ENCODE peak calls at places on chromosome X, in nine cellular contexts. One of them, this sample, is unnamed.

GRCh38 chrX:66110112-66110511 is 53.9 kb upstream of the HEPH start:
- DNase-seq in AG08396: peak
- DNase-seq in Calu3: no peak
- DNase-seq in foreskin melanocyte: peak
- DNase-seq in COR-L47: no peak
- DNase-seq in activated CD4-positive, CD25-positive, alpha-beta regulatory T cell treated with anti-CD3 and anti-CD28 coated beads, Interleukin-2, amount 50 U/mL, for 72 hours: no peak
- DNase-seq in stimulated activated CD4-positive, alpha-beta T cell treated with anti-CD3 and anti-CD28 coated beads, Interleukin-15, amount 100 ng/mL, for 1 hour: no peak
- DNase-seq in GM10248: peak
- DNase-seq in fibroblast of pulmonary artery: peak
- DNase-seq in this sample: no peak

GRCh38 chrX:120299928-120300327 is 11.3 kb downstream of the TMEM255A start:
- DNase-seq in AG08396: no peak
- DNase-seq in Calu3: peak
- DNase-seq in foreskin melanocyte: no peak
- DNase-seq in COR-L47: no peak
- DNase-seq in activated CD4-positive, CD25-positive, alpha-beta regulatory T cell treated with anti-CD3 and anti-CD28 coated beads, Interleukin-2, amount 50 U/mL, for 72 hours: no peak
- DNase-seq in stimulated activated CD4-positive, alpha-beta T cell treated with anti-CD3 and anti-CD28 coated beads, Interleukin-15, amount 100 ng/mL, for 1 hour: no peak
- DNase-seq in GM10248: no peak
- DNase-seq in fibroblast of pulmonary artery: no peak
- DNase-seq in this sample: no peak

GRCh38 chrX:134020910-134021309 is 35.5 kb upstream of the GPC3 start:
- DNase-seq in AG08396: no peak
- DNase-seq in Calu3: peak
- DNase-seq in foreskin melanocyte: no peak
- DNase-seq in COR-L47: no peak
- DNase-seq in activated CD4-positive, CD25-positive, alpha-beta regulatory T cell treated with anti-CD3 and anti-CD28 coated beads, Interleukin-2, amount 50 U/mL, for 72 hours: no peak
- DNase-seq in stimulated activated CD4-positive, alpha-beta T cell treated with anti-CD3 and anti-CD28 coated beads, Interleukin-15, amount 100 ng/mL, for 1 hour: no peak
- DNase-seq in GM10248: no peak
- DNase-seq in fibroblast of pulmonary artery: no peak
- DNase-seq in this sample: no peak

GRCh38 chrX:110045421-110045820 is 42.5 kb downstream of the TMEM164 start:
- DNase-seq in AG08396: no peak
- DNase-seq in Calu3: no peak
- DNase-seq in foreskin melanocyte: no peak
- DNase-seq in COR-L47: no peak
- DNase-seq in activated CD4-positive, CD25-positive, alpha-beta regulatory T cell treated with anti-CD3 and anti-CD28 coated beads, Interleukin-2, amount 50 U/mL, for 72 hours: no peak
- DNase-seq in stimulated activated CD4-positive, alpha-beta T cell treated with anti-CD3 and anti-CD28 coated beads, Interleukin-15, amount 100 ng/mL, for 1 hour: no peak
- DNase-seq in GM10248: no peak
- DNase-seq in fibroblast of pulmonary artery: no peak
- DNase-seq in this sample: no peak

GRCh38 chrX:44570524-44570923 is 27.9 kb upstream of the FUNDC1 start:
- DNase-seq in AG08396: no peak
- DNase-seq in Calu3: no peak
- DNase-seq in foreskin melanocyte: no peak
- DNase-seq in COR-L47: no peak
- DNase-seq in activated CD4-positive, CD25-positive, alpha-beta regulatory T cell treated with anti-CD3 and anti-CD28 coated beads, Interleukin-2, amount 50 U/mL, for 72 hours: no peak
- DNase-seq in stimulated activated CD4-positive, alpha-beta T cell treated with anti-CD3 and anti-CD28 coated beads, Interleukin-15, amount 100 ng/mL, for 1 hour: no peak
- DNase-seq in GM10248: no peak
- DNase-seq in fibroblast of pulmonary artery: peak
- DNase-seq in this sample: no peak

GRCh38 chrX:3377560-3377959 is 31.1 kb upstream of the MXRA5 start:
- DNase-seq in AG08396: no peak
- DNase-seq in Calu3: no peak
- DNase-seq in foreskin melanocyte: no peak
- DNase-seq in COR-L47: no peak
- DNase-seq in activated CD4-positive, CD25-positive, alpha-beta regulatory T cell treated with anti-CD3 and anti-CD28 coated beads, Interleukin-2, amount 50 U/mL, for 72 hours: no peak
- DNase-seq in stimulated activated CD4-positive, alpha-beta T cell treated with anti-CD3 and anti-CD28 coated beads, Interleukin-15, amount 100 ng/mL, for 1 hour: no peak
- DNase-seq in GM10248: no peak
- DNase-seq in fibroblast of pulmonary artery: no peak
- DNase-seq in this sample: no peak

GRCh38 chrX:83508006-83508405 is at the start of gene POU3F4:
- DNase-seq in AG08396: peak
- DNase-seq in Calu3: no peak
- DNase-seq in foreskin melanocyte: no peak
- DNase-seq in COR-L47: no peak
- DNase-seq in activated CD4-positive, CD25-positive, alpha-beta regulatory T cell treated with anti-CD3 and anti-CD28 coated beads, Interleukin-2, amount 50 U/mL, for 72 hours: no peak
- DNase-seq in stimulated activated CD4-positive, alpha-beta T cell treated with anti-CD3 and anti-CD28 coated beads, Interleukin-15, amount 100 ng/mL, for 1 hour: no peak
- DNase-seq in GM10248: no peak
- DNase-seq in fibroblast of pulmonary artery: no peak
- DNase-seq in this sample: no peak

GRCh38 chrX:14501312-14501711 is 28.0 kb upstream of the GLRA2 start:
- DNase-seq in AG08396: no peak
- DNase-seq in Calu3: no peak
- DNase-seq in foreskin melanocyte: no peak
- DNase-seq in COR-L47: no peak
- DNase-seq in activated CD4-positive, CD25-positive, alpha-beta regulatory T cell treated with anti-CD3 and anti-CD28 coated beads, Interleukin-2, amount 50 U/mL, for 72 hours: no peak
- DNase-seq in stimulated activated CD4-positive, alpha-beta T cell treated with anti-CD3 and anti-CD28 coated beads, Interleukin-15, amount 100 ng/mL, for 1 hour: no peak
- DNase-seq in GM10248: no peak
- DNase-seq in fibroblast of pulmonary artery: no peak
- DNase-seq in this sample: no peak

GRCh38 chrX:69361286-69361926 is 142.7 kb upstream of the NALF2 start:
- DNase-seq in AG08396: peak
- DNase-seq in Calu3: no peak
- DNase-seq in foreskin melanocyte: no peak
- DNase-seq in COR-L47: no peak
- DNase-seq in activated CD4-positive, CD25-positive, alpha-beta regulatory T cell treated with anti-CD3 and anti-CD28 coated beads, Interleukin-2, amount 50 U/mL, for 72 hours: no peak
- DNase-seq in stimulated activated CD4-positive, alpha-beta T cell treated with anti-CD3 and anti-CD28 coated beads, Interleukin-15, amount 100 ng/mL, for 1 hour: no peak
- DNase-seq in GM10248: no peak
- DNase-seq in fibroblast of pulmonary artery: peak
- DNase-seq in this sample: no peak

GRCh38 chrX:140180585-140180984 is 215.3 kb upstream of the CXorf66 start:
- DNase-seq in AG08396: no peak
- DNase-seq in Calu3: peak
- DNase-seq in foreskin melanocyte: no peak
- DNase-seq in COR-L47: no peak
- DNase-seq in activated CD4-positive, CD25-positive, alpha-beta regulatory T cell treated with anti-CD3 and anti-CD28 coated beads, Interleukin-2, amount 50 U/mL, for 72 hours: no peak
- DNase-seq in stimulated activated CD4-positive, alpha-beta T cell treated with anti-CD3 and anti-CD28 coated beads, Interleukin-15, amount 100 ng/mL, for 1 hour: no peak
- DNase-seq in GM10248: no peak
- DNase-seq in fibroblast of pulmonary artery: peak
- DNase-seq in this sample: no peak

GRCh38 chrX:133265331-133265730 is 47.2 kb upstream of the TFDP3 start:
- DNase-seq in AG08396: peak
- DNase-seq in Calu3: no peak
- DNase-seq in foreskin melanocyte: no peak
- DNase-seq in COR-L47: no peak
- DNase-seq in activated CD4-positive, CD25-positive, alpha-beta regulatory T cell treated with anti-CD3 and anti-CD28 coated beads, Interleukin-2, amount 50 U/mL, for 72 hours: no peak
- DNase-seq in stimulated activated CD4-positive, alpha-beta T cell treated with anti-CD3 and anti-CD28 coated beads, Interleukin-15, amount 100 ng/mL, for 1 hour: no peak
- DNase-seq in GM10248: no peak
- DNase-seq in fibroblast of pulmonary artery: no peak
- DNase-seq in this sample: no peak

GRCh38 chrX:46268429-46268828 is 276.8 kb downstream of the ZNF674 start:
- DNase-seq in AG08396: no peak
- DNase-seq in Calu3: peak
- DNase-seq in foreskin melanocyte: no peak
- DNase-seq in COR-L47: no peak
- DNase-seq in activated CD4-positive, CD25-positive, alpha-beta regulatory T cell treated with anti-CD3 and anti-CD28 coated beads, Interleukin-2, amount 50 U/mL, for 72 hours: no peak
- DNase-seq in stimulated activated CD4-positive, alpha-beta T cell treated with anti-CD3 and anti-CD28 coated beads, Interleukin-15, amount 100 ng/mL, for 1 hour: no peak
- DNase-seq in GM10248: no peak
- DNase-seq in fibroblast of pulmonary artery: peak
- DNase-seq in this sample: peak

GRCh38 chrX:112644713-112645112 is 35.0 kb downstream of the LHFPL1 start:
- DNase-seq in AG08396: no peak
- DNase-seq in Calu3: no peak
- DNase-seq in foreskin melanocyte: no peak
- DNase-seq in COR-L47: no peak
- DNase-seq in activated CD4-positive, CD25-positive, alpha-beta regulatory T cell treated with anti-CD3 and anti-CD28 coated beads, Interleukin-2, amount 50 U/mL, for 72 hours: no peak
- DNase-seq in stimulated activated CD4-positive, alpha-beta T cell treated with anti-CD3 and anti-CD28 coated beads, Interleukin-15, amount 100 ng/mL, for 1 hour: no peak
- DNase-seq in GM10248: no peak
- DNase-seq in fibroblast of pulmonary artery: no peak
- DNase-seq in this sample: no peak

GRCh38 chrX:77693594-77693993 is 92.4 kb downstream of the ATRX start:
- DNase-seq in AG08396: no peak
- DNase-seq in Calu3: no peak
- DNase-seq in foreskin melanocyte: no peak
- DNase-seq in COR-L47: no peak
- DNase-seq in activated CD4-positive, CD25-positive, alpha-beta regulatory T cell treated with anti-CD3 and anti-CD28 coated beads, Interleukin-2, amount 50 U/mL, for 72 hours: no peak
- DNase-seq in stimulated activated CD4-positive, alpha-beta T cell treated with anti-CD3 and anti-CD28 coated beads, Interleukin-15, amount 100 ng/mL, for 1 hour: no peak
- DNase-seq in GM10248: peak
- DNase-seq in fibroblast of pulmonary artery: no peak
- DNase-seq in this sample: no peak

GRCh38 chrX:146602246-146602645 is 207.3 kb upstream of the CXorf51B start:
- DNase-seq in AG08396: no peak
- DNase-seq in Calu3: no peak
- DNase-seq in foreskin melanocyte: no peak
- DNase-seq in COR-L47: no peak
- DNase-seq in activated CD4-positive, CD25-positive, alpha-beta regulatory T cell treated with anti-CD3 and anti-CD28 coated beads, Interleukin-2, amount 50 U/mL, for 72 hours: no peak
- DNase-seq in stimulated activated CD4-positive, alpha-beta T cell treated with anti-CD3 and anti-CD28 coated beads, Interleukin-15, amount 100 ng/mL, for 1 hour: no peak
- DNase-seq in GM10248: no peak
- DNase-seq in fibroblast of pulmonary artery: no peak
- DNase-seq in this sample: no peak

GRCh38 chrX:134241960-134242619 is 5.1 kb downstream of the CCDC160 start:
- DNase-seq in AG08396: no peak
- DNase-seq in Calu3: no peak
- DNase-seq in foreskin melanocyte: no peak
- DNase-seq in COR-L47: no peak
- DNase-seq in activated CD4-positive, CD25-positive, alpha-beta regulatory T cell treated with anti-CD3 and anti-CD28 coated beads, Interleukin-2, amount 50 U/mL, for 72 hours: no peak
- DNase-seq in stimulated activated CD4-positive, alpha-beta T cell treated with anti-CD3 and anti-CD28 coated beads, Interleukin-15, amount 100 ng/mL, for 1 hour: no peak
- DNase-seq in GM10248: no peak
- DNase-seq in fibroblast of pulmonary artery: no peak
- DNase-seq in this sample: no peak

GRCh38 chrX:102745513-102746133 is 25.1 kb downstream of the GPRASP3 start:
- DNase-seq in AG08396: no peak
- DNase-seq in Calu3: no peak
- DNase-seq in foreskin melanocyte: no peak
- DNase-seq in COR-L47: no peak
- DNase-seq in activated CD4-positive, CD25-positive, alpha-beta regulatory T cell treated with anti-CD3 and anti-CD28 coated beads, Interleukin-2, amount 50 U/mL, for 72 hours: no peak
- DNase-seq in stimulated activated CD4-positive, alpha-beta T cell treated with anti-CD3 and anti-CD28 coated beads, Interleukin-15, amount 100 ng/mL, for 1 hour: no peak
- DNase-seq in GM10248: no peak
- DNase-seq in fibroblast of pulmonary artery: no peak
- DNase-seq in this sample: no peak

GRCh38 chrX:73214366-73215094 is at the start of gene NAP1L2:
- DNase-seq in AG08396: peak
- DNase-seq in Calu3: no peak
- DNase-seq in foreskin melanocyte: no peak
- DNase-seq in COR-L47: no peak
- DNase-seq in activated CD4-positive, CD25-positive, alpha-beta regulatory T cell treated with anti-CD3 and anti-CD28 coated beads, Interleukin-2, amount 50 U/mL, for 72 hours: peak
- DNase-seq in stimulated activated CD4-positive, alpha-beta T cell treated with anti-CD3 and anti-CD28 coated beads, Interleukin-15, amount 100 ng/mL, for 1 hour: no peak
- DNase-seq in GM10248: peak
- DNase-seq in fibroblast of pulmonary artery: peak
- DNase-seq in this sample: no peak

GRCh38 chrX:45801554-45801953 is 600.9 kb upstream of the DIPK2B start:
- DNase-seq in AG08396: no peak
- DNase-seq in Calu3: no peak
- DNase-seq in foreskin melanocyte: no peak
- DNase-seq in COR-L47: no peak
- DNase-seq in activated CD4-positive, CD25-positive, alpha-beta regulatory T cell treated with anti-CD3 and anti-CD28 coated beads, Interleukin-2, amount 50 U/mL, for 72 hours: no peak
- DNase-seq in stimulated activated CD4-positive, alpha-beta T cell treated with anti-CD3 and anti-CD28 coated beads, Interleukin-15, amount 100 ng/mL, for 1 hour: no peak
- DNase-seq in GM10248: no peak
- DNase-seq in fibroblast of pulmonary artery: peak
- DNase-seq in this sample: no peak

GRCh38 chrX:35890699-35891098 is 28.8 kb upstream of the CFAP47 start:
- DNase-seq in AG08396: peak
- DNase-seq in Calu3: peak
- DNase-seq in foreskin melanocyte: peak
- DNase-seq in COR-L47: peak
- DNase-seq in activated CD4-positive, CD25-positive, alpha-beta regulatory T cell treated with anti-CD3 and anti-CD28 coated beads, Interleukin-2, amount 50 U/mL, for 72 hours: no peak
- DNase-seq in stimulated activated CD4-positive, alpha-beta T cell treated with anti-CD3 and anti-CD28 coated beads, Interleukin-15, amount 100 ng/mL, for 1 hour: no peak
- DNase-seq in GM10248: peak
- DNase-seq in fibroblast of pulmonary artery: peak
- DNase-seq in this sample: peak

GRCh38 chrX:21479695-21480280 is 105.6 kb downstream of the CNKSR2 start:
- DNase-seq in AG08396: peak
- DNase-seq in Calu3: peak
- DNase-seq in foreskin melanocyte: peak
- DNase-seq in COR-L47: peak
- DNase-seq in activated CD4-positive, CD25-positive, alpha-beta regulatory T cell treated with anti-CD3 and anti-CD28 coated beads, Interleukin-2, amount 50 U/mL, for 72 hours: no peak
- DNase-seq in stimulated activated CD4-positive, alpha-beta T cell treated with anti-CD3 and anti-CD28 coated beads, Interleukin-15, amount 100 ng/mL, for 1 hour: no peak
- DNase-seq in GM10248: peak
- DNase-seq in fibroblast of pulmonary artery: peak
- DNase-seq in this sample: peak

GRCh38 chrX:1086444-1087409 is 125.7 kb downstream of the CRLF2 start:
- DNase-seq in AG08396: no peak
- DNase-seq in Calu3: no peak
- DNase-seq in foreskin melanocyte: no peak
- DNase-seq in COR-L47: no peak
- DNase-seq in activated CD4-positive, CD25-positive, alpha-beta regulatory T cell treated with anti-CD3 and anti-CD28 coated beads, Interleukin-2, amount 50 U/mL, for 72 hours: no peak
- DNase-seq in stimulated activated CD4-positive, alpha-beta T cell treated with anti-CD3 and anti-CD28 coated beads, Interleukin-15, amount 100 ng/mL, for 1 hour: no peak
- DNase-seq in GM10248: no peak
- DNase-seq in fibroblast of pulmonary artery: no peak
- DNase-seq in this sample: no peak

GRCh38 chrX:21802054-21802660 is 37.3 kb upstream of the MBTPS2 start:
- DNase-seq in AG08396: no peak
- DNase-seq in Calu3: no peak
- DNase-seq in foreskin melanocyte: no peak
- DNase-seq in COR-L47: no peak
- DNase-seq in activated CD4-positive, CD25-positive, alpha-beta regulatory T cell treated with anti-CD3 and anti-CD28 coated beads, Interleukin-2, amount 50 U/mL, for 72 hours: no peak
- DNase-seq in stimulated activated CD4-positive, alpha-beta T cell treated with anti-CD3 and anti-CD28 coated beads, Interleukin-15, amount 100 ng/mL, for 1 hour: no peak
- DNase-seq in GM10248: no peak
- DNase-seq in fibroblast of pulmonary artery: no peak
- DNase-seq in this sample: no peak

GRCh38 chrX:109954955-109955354 is 48.0 kb upstream of the TMEM164 start:
- DNase-seq in AG08396: no peak
- DNase-seq in Calu3: no peak
- DNase-seq in foreskin melanocyte: no peak
- DNase-seq in COR-L47: no peak
- DNase-seq in activated CD4-positive, CD25-positive, alpha-beta regulatory T cell treated with anti-CD3 and anti-CD28 coated beads, Interleukin-2, amount 50 U/mL, for 72 hours: no peak
- DNase-seq in stimulated activated CD4-positive, alpha-beta T cell treated with anti-CD3 and anti-CD28 coated beads, Interleukin-15, amount 100 ng/mL, for 1 hour: no peak
- DNase-seq in GM10248: no peak
- DNase-seq in fibroblast of pulmonary artery: no peak
- DNase-seq in this sample: no peak

GRCh38 chrX:130916636-130917422 is 13.8 kb upstream of the ENOX2 start:
- DNase-seq in AG08396: peak
- DNase-seq in Calu3: peak
- DNase-seq in foreskin melanocyte: no peak
- DNase-seq in COR-L47: no peak
- DNase-seq in activated CD4-positive, CD25-positive, alpha-beta regulatory T cell treated with anti-CD3 and anti-CD28 coated beads, Interleukin-2, amount 50 U/mL, for 72 hours: peak
- DNase-seq in stimulated activated CD4-positive, alpha-beta T cell treated with anti-CD3 and anti-CD28 coated beads, Interleukin-15, amount 100 ng/mL, for 1 hour: peak
- DNase-seq in GM10248: peak
- DNase-seq in fibroblast of pulmonary artery: peak
- DNase-seq in this sample: peak

GRCh38 chrX:34734383-34734782 is 77.3 kb upstream of the TMEM47 start:
- DNase-seq in AG08396: peak
- DNase-seq in Calu3: no peak
- DNase-seq in foreskin melanocyte: peak
- DNase-seq in COR-L47: no peak
- DNase-seq in activated CD4-positive, CD25-positive, alpha-beta regulatory T cell treated with anti-CD3 and anti-CD28 coated beads, Interleukin-2, amount 50 U/mL, for 72 hours: no peak
- DNase-seq in stimulated activated CD4-positive, alpha-beta T cell treated with anti-CD3 and anti-CD28 coated beads, Interleukin-15, amount 100 ng/mL, for 1 hour: no peak
- DNase-seq in GM10248: no peak
- DNase-seq in fibroblast of pulmonary artery: peak
- DNase-seq in this sample: no peak

GRCh38 chrX:133290076-133290475 is 71.9 kb upstream of the TFDP3 start:
- DNase-seq in AG08396: no peak
- DNase-seq in Calu3: no peak
- DNase-seq in foreskin melanocyte: no peak
- DNase-seq in COR-L47: no peak
- DNase-seq in activated CD4-positive, CD25-positive, alpha-beta regulatory T cell treated with anti-CD3 and anti-CD28 coated beads, Interleukin-2, amount 50 U/mL, for 72 hours: no peak
- DNase-seq in stimulated activated CD4-positive, alpha-beta T cell treated with anti-CD3 and anti-CD28 coated beads, Interleukin-15, amount 100 ng/mL, for 1 hour: no peak
- DNase-seq in GM10248: no peak
- DNase-seq in fibroblast of pulmonary artery: no peak
- DNase-seq in this sample: no peak

GRCh38 chrX:132636080-132636479 is 147.2 kb upstream of the MBNL3 start:
- DNase-seq in AG08396: no peak
- DNase-seq in Calu3: no peak
- DNase-seq in foreskin melanocyte: no peak
- DNase-seq in COR-L47: no peak
- DNase-seq in activated CD4-positive, CD25-positive, alpha-beta regulatory T cell treated with anti-CD3 and anti-CD28 coated beads, Interleukin-2, amount 50 U/mL, for 72 hours: no peak
- DNase-seq in stimulated activated CD4-positive, alpha-beta T cell treated with anti-CD3 and anti-CD28 coated beads, Interleukin-15, amount 100 ng/mL, for 1 hour: no peak
- DNase-seq in GM10248: no peak
- DNase-seq in fibroblast of pulmonary artery: peak
- DNase-seq in this sample: no peak

GRCh38 chrX:131729295-131729694 is 185.4 kb downstream of the OR13H1 start:
- DNase-seq in AG08396: peak
- DNase-seq in Calu3: no peak
- DNase-seq in foreskin melanocyte: no peak
- DNase-seq in COR-L47: no peak
- DNase-seq in activated CD4-positive, CD25-positive, alpha-beta regulatory T cell treated with anti-CD3 and anti-CD28 coated beads, Interleukin-2, amount 50 U/mL, for 72 hours: peak
- DNase-seq in stimulated activated CD4-positive, alpha-beta T cell treated with anti-CD3 and anti-CD28 coated beads, Interleukin-15, amount 100 ng/mL, for 1 hour: no peak
- DNase-seq in GM10248: peak
- DNase-seq in fibroblast of pulmonary artery: no peak
- DNase-seq in this sample: no peak

GRCh38 chrX:69507500-69507789 is 3.3 kb downstream of the NALF2 start:
- DNase-seq in AG08396: no peak
- DNase-seq in Calu3: no peak
- DNase-seq in foreskin melanocyte: no peak
- DNase-seq in COR-L47: no peak
- DNase-seq in activated CD4-positive, CD25-positive, alpha-beta regulatory T cell treated with anti-CD3 and anti-CD28 coated beads, Interleukin-2, amount 50 U/mL, for 72 hours: no peak
- DNase-seq in stimulated activated CD4-positive, alpha-beta T cell treated with anti-CD3 and anti-CD28 coated beads, Interleukin-15, amount 100 ng/mL, for 1 hour: no peak
- DNase-seq in GM10248: no peak
- DNase-seq in fibroblast of pulmonary artery: no peak
- DNase-seq in this sample: no peak

GRCh38 chrX:14942341-14942740 is 69.1 kb downstream of the MOSPD2 start:
- DNase-seq in AG08396: no peak
- DNase-seq in Calu3: no peak
- DNase-seq in foreskin melanocyte: peak
- DNase-seq in COR-L47: no peak
- DNase-seq in activated CD4-positive, CD25-positive, alpha-beta regulatory T cell treated with anti-CD3 and anti-CD28 coated beads, Interleukin-2, amount 50 U/mL, for 72 hours: no peak
- DNase-seq in stimulated activated CD4-positive, alpha-beta T cell treated with anti-CD3 and anti-CD28 coated beads, Interleukin-15, amount 100 ng/mL, for 1 hour: no peak
- DNase-seq in GM10248: no peak
- DNase-seq in fibroblast of pulmonary artery: no peak
- DNase-seq in this sample: no peak